ENCODE peak calls at places on chromosomes 5 and 9, in ten cellular contexts. R, Y, M, U, E, B, X, Q, P and H are unnamed samples.

GRCh38 chr5:60797482-60798153 is 46.5 kb downstream of the ELOVL7 start:
- DNase-seq in R (no peak), Y (no peak), M (no peak), U (no peak), E (no peak), B (no peak), X (no peak), Q (no peak), P (no peak), H (peak)

GRCh38 chr9:87259543-87259942 is 238.1 kb upstream of the DAPK1 start:
- DNase-seq in R (no peak), Y (no peak), M (peak), U (no peak), E (no peak), B (peak), X (no peak), Q (no peak), P (no peak), H (no peak)

GRCh38 chr9:127248241-127248640 is 16.3 kb upstream of the GARNL3 start:
- DNase-seq in R (no peak), Y (no peak), M (no peak), U (no peak), E (no peak), B (no peak), X (no peak), Q (no peak), P (no peak), H (no peak)

GRCh38 chr9:101442248-101443136 is 6.9 kb upstream of the ALDOB start:
- DNase-seq in R (no peak), Y (peak), M (no peak), U (no peak), E (no peak), B (no peak), X (no peak), Q (peak), P (no peak), H (no peak)

GRCh38 chr5:157059891-157060290 is 975 bp upstream of the HAVCR1 start:
- DNase-seq in R (no peak), Y (no peak), M (no peak), U (no peak), E (no peak), B (peak), X (no peak), Q (no peak), P (no peak), H (no peak)

GRCh38 chr5:137405393-137405792 is 93.7 kb downstream of the SPOCK1 start:
- DNase-seq in R (no peak), Y (no peak), M (no peak), U (no peak), E (no peak), B (no peak), X (no peak), Q (no peak), P (no peak), H (peak)

GRCh38 chr5:168734657-168735344 is 155.6 kb upstream of the PANK3 start:
- DNase-seq in R (no peak), Y (no peak), M (peak), U (no peak), E (no peak), B (no peak), X (no peak), Q (peak), P (no peak), H (no peak)

GRCh38 chr5:61744690-61745619 is 412.9 kb downstream of the ZSWIM6 start:
- DNase-seq in R (no peak), Y (no peak), M (no peak), U (no peak), E (no peak), B (no peak), X (no peak), Q (no peak), P (no peak), H (no peak)

GRCh38 chr5:40622463-40623252 is 57.1 kb upstream of the PTGER4 start:
- DNase-seq in R (no peak), Y (no peak), M (no peak), U (no peak), E (no peak), B (no peak), X (no peak), Q (no peak), P (no peak), H (peak)

GRCh38 chr9:99181206-99181605 is 40.5 kb downstream of the ALG2 start:
- DNase-seq in R (no peak), Y (no peak), M (no peak), U (no peak), E (no peak), B (no peak), X (no peak), Q (no peak), P (no peak), H (no peak)

GRCh38 chr5:99940540-99940939 is 594.6 kb upstream of the FAM174A start:
- DNase-seq in R (no peak), Y (no peak), M (no peak), U (no peak), E (no peak), B (no peak), X (no peak), Q (no peak), P (no peak), H (no peak)

GRCh38 chr5:179919487-179920060 is 11.9 kb upstream of the TBC1D9B start:
- DNase-seq in R (no peak), Y (no peak), M (no peak), U (no peak), E (no peak), B (no peak), X (no peak), Q (no peak), P (no peak), H (no peak)

GRCh38 chr5:151132959-151133358 is 24.6 kb downstream of the ANXA6 start:
- DNase-seq in R (peak), Y (no peak), M (no peak), U (no peak), E (no peak), B (no peak), X (no peak), Q (no peak), P (no peak), H (no peak)

GRCh38 chr5:154795235-154795596 is 40.0 kb downstream of the LARP1 start:
- DNase-seq in R (no peak), Y (no peak), M (no peak), U (no peak), E (no peak), B (no peak), X (no peak), Q (no peak), P (no peak), H (no peak)

GRCh38 chr9:111005711-111006482 is 32.4 kb downstream of the LPAR1 start:
- DNase-seq in R (no peak), Y (no peak), M (no peak), U (no peak), E (no peak), B (no peak), X (no peak), Q (no peak), P (no peak), H (no peak)

GRCh38 chr9:95822583-95823431 is 52.7 kb upstream of the ERCC6L2 start:
- DNase-seq in R (no peak), Y (no peak), M (peak), U (no peak), E (no peak), B (peak), X (peak), Q (no peak), P (no peak), H (no peak)

GRCh38 chr5:112861638-112861985 is 525 bp downstream of the SRP19 start:
- DNase-seq in R (no peak), Y (no peak), M (no peak), U (no peak), E (no peak), B (no peak), X (no peak), Q (no peak), P (no peak), H (no peak)

GRCh38 chr5:34452170-34452828 is 203.8 kb upstream of the RAI14 start:
- DNase-seq in R (no peak), Y (no peak), M (peak), U (no peak), E (no peak), B (peak), X (no peak), Q (no peak), P (no peak), H (peak)

GRCh38 chr5:127876384-127876783 is 173.2 kb downstream of the CCDC192 start:
- DNase-seq in R (no peak), Y (no peak), M (no peak), U (no peak), E (no peak), B (no peak), X (no peak), Q (no peak), P (no peak), H (no peak)

GRCh38 chr5:173326501-173326960 is 1.7 kb downstream of the STC2 start:
- DNase-seq in R (no peak), Y (no peak), M (peak), U (no peak), E (no peak), B (peak), X (no peak), Q (no peak), P (no peak), H (no peak)

GRCh38 chr5:110105692-110106091 is 416.0 kb downstream of the MAN2A1 start:
- DNase-seq in R (peak), Y (peak), M (peak), U (no peak), E (no peak), B (peak), X (no peak), Q (no peak), P (no peak), H (no peak)

GRCh38 chr5:154863291-154864080 is 5.1 kb downstream of the CNOT8 start:
- DNase-seq in R (no peak), Y (no peak), M (no peak), U (no peak), E (no peak), B (no peak), X (no peak), Q (no peak), P (no peak), H (no peak)

GRCh38 chr5:73754254-73754653 is 128.3 kb downstream of the ARHGEF28 start:
- DNase-seq in R (no peak), Y (no peak), M (no peak), U (no peak), E (no peak), B (no peak), X (no peak), Q (no peak), P (no peak), H (no peak)

GRCh38 chr5:9140202-9140601 is 405.7 kb downstream of the SEMA5A start:
- DNase-seq in R (no peak), Y (no peak), M (no peak), U (no peak), E (no peak), B (no peak), X (no peak), Q (no peak), P (no peak), H (no peak)

GRCh38 chr5:67996596-67996995 is 219.0 kb upstream of the PIK3R1 start:
- DNase-seq in R (no peak), Y (no peak), M (no peak), U (no peak), E (no peak), B (no peak), X (no peak), Q (no peak), P (no peak), H (no peak)

GRCh38 chr5:68798877-68799276 is 294.9 kb upstream of the SLC30A5 start:
- DNase-seq in R (peak), Y (no peak), M (no peak), U (no peak), E (no peak), B (no peak), X (no peak), Q (no peak), P (no peak), H (no peak)

GRCh38 chr9:14086495-14086894 is 227.4 kb downstream of the NFIB start:
- DNase-seq in R (no peak), Y (no peak), M (no peak), U (no peak), E (no peak), B (no peak), X (no peak), Q (no peak), P (no peak), H (no peak)

GRCh38 chr5:140223567-140223966 is 48.6 kb downstream of the CYSTM1 start:
- DNase-seq in R (no peak), Y (no peak), M (no peak), U (no peak), E (no peak), B (no peak), X (no peak), Q (peak), P (no peak), H (no peak)

GRCh38 chr9:130290353-130291181 is 25.0 kb downstream of the HMCN2 start:
- DNase-seq in R (no peak), Y (no peak), M (no peak), U (no peak), E (no peak), B (no peak), X (no peak), Q (no peak), P (no peak), H (no peak)

GRCh38 chr9:81074261-81074660 is 615.1 kb downstream of the TLE1 start:
- DNase-seq in R (no peak), Y (no peak), M (no peak), U (no peak), E (no peak), B (no peak), X (no peak), Q (no peak), P (no peak), H (no peak)